ENCODE peak calls at places on chromosomes 11 and 22, in six cellular contexts. K is tibial artery, F is SK-N-MC, R is NB4, Q is Karpas-422, V is fibroblast of mammary gland. Z is an unnamed sample.

GRCh38 chr11:118522571-118523072 is 4.7 kb upstream of the TTC36 start:
- DNase-seq in Q (no peak), F (no peak), V (peak; percentile 36), R (peak; percentile 43), K (no peak), Z (peak; percentile 27)

GRCh38 chr22:29011200-29011867 is 50.3 kb downstream of the C22orf31 start:
- DNase-seq in Q (no peak), F (no peak), R (no peak), K (no peak), V (no peak), Z (no peak)

GRCh38 chr11:111957663-111958415 is 20.7 kb downstream of the DIXDC1 start:
- DNase-seq in K (no peak), V (no peak), F (no peak), R (no peak), Q (no peak), Z (no peak)

GRCh38 chr22:46179748-46180147 is 29.4 kb downstream of the PPARA start:
- DNase-seq in F (no peak), V (no peak), Q (no peak), K (no peak), R (no peak), Z (no peak)

GRCh38 chr11:126265801-126266200 is 2.9 kb downstream of the SRPRA start:
- DNase-seq in R (peak; percentile 37), K (no peak), F (no peak), V (peak; percentile 30), Q (no peak), Z (no peak)

GRCh38 chr11:78256962-78257361 is 68.2 kb downstream of the USP35 start:
- DNase-seq in K (peak; percentile 92), F (no peak), R (peak; percentile 73), V (peak; percentile 81), Q (no peak), Z (peak; percentile 99)

GRCh38 chr22:37082251-37082650 is 27.3 kb downstream of the TMPRSS6 start:
- DNase-seq in Q (no peak), R (no peak), F (no peak), K (no peak), V (no peak), Z (no peak)

GRCh38 chr11:60130496-60130895 is 42.0 kb downstream of the MS4A2 start:
- DNase-seq in F (peak; percentile 2), K (no peak), V (peak; percentile 1), R (peak; percentile 87), Q (peak; percentile 70), Z (no peak)

GRCh38 chr22:43110444-43110926 is at the start of gene BIK:
- DNase-seq in R (peak; percentile 81), Q (peak; percentile 50), V (peak; percentile 14), F (no peak), K (no peak), Z (peak; percentile 19)

GRCh38 chr11:88508558-88508807 is 170.9 kb upstream of the CTSC start:
- DNase-seq in F (no peak), K (no peak), R (no peak), V (no peak), Q (no peak), Z (no peak)

GRCh38 chr11:34546511-34547206 is 33.1 kb upstream of the ELF5 start:
- DNase-seq in F (no peak), V (no peak), R (no peak), Q (peak; percentile 28), K (no peak), Z (no peak)

GRCh38 chr11:24064309-24064903 is 432.4 kb upstream of the LUZP2 start:
- DNase-seq in K (no peak), R (no peak), Q (no peak), V (no peak), F (no peak), Z (no peak)

GRCh38 chr11:91170711-91171110 is 947.9 kb upstream of the CHORDC1 start:
- DNase-seq in V (no peak), K (no peak), F (no peak), R (no peak), Q (no peak), Z (no peak)

GRCh38 chr11:2530855-2531200 is 86.0 kb downstream of the KCNQ1 start:
- DNase-seq in V (no peak), Q (no peak), R (no peak), K (peak; percentile 48), F (no peak), Z (no peak)

GRCh38 chr11:2213384-2213842 is 41.8 kb upstream of the TH start:
- DNase-seq in Q (no peak), V (no peak), K (no peak), R (no peak), F (no peak), Z (no peak)

GRCh38 chr11:19730373-19730772 is 17.7 kb downstream of the NAV2 start:
- DNase-seq in F (no peak), R (no peak), K (peak; percentile 92), Q (no peak), V (no peak), Z (no peak)

GRCh38 chr11:93542753-93543246 is 391 bp downstream of the SMCO4 start:
- DNase-seq in R (no peak), Q (no peak), K (peak; percentile 68), F (no peak), V (no peak), Z (no peak)

GRCh38 chr22:34851918-34852662 is 213.9 kb upstream of the ISX start:
- DNase-seq in K (no peak), F (no peak), Q (no peak), R (no peak), V (no peak), Z (no peak)

GRCh38 chr11:65860278-65861164 is at the start of gene MUS81:
- DNase-seq in F (peak; percentile 90), Q (peak; percentile 99), R (peak; percentile 99), V (peak; percentile 98), K (peak; percentile 99), Z (peak; percentile 98)

GRCh38 chr11:8658210-8658968 is 24.1 kb downstream of the TRIM66 start:
- DNase-seq in F (no peak), V (peak; percentile 56), Q (no peak), K (no peak), R (no peak), Z (peak; percentile 61)

GRCh38 chr11:64850979-64851567 is 6.6 kb upstream of the CDC42BPG start:
- DNase-seq in F (no peak), K (no peak), V (no peak), R (peak; percentile 64), Q (peak; percentile 89), Z (no peak)

GRCh38 chr11:36635463-36635862 is 37.4 kb upstream of the RAG2 start:
- DNase-seq in K (no peak), Q (no peak), F (no peak), R (no peak), V (no peak), Z (no peak)

GRCh38 chr11:1453611-1454386 is 32.8 kb downstream of the MOB2 start:
- DNase-seq in V (no peak), R (peak; percentile 46), F (no peak), K (no peak), Q (peak; percentile 81), Z (no peak)

GRCh38 chr22:39153220-39153860 is 860 bp upstream of the CBX7 start:
- DNase-seq in K (peak; percentile 76), Q (no peak), R (no peak), F (no peak), V (no peak), Z (no peak)

GRCh38 chr11:69867076-69868002 is 48.1 kb upstream of the FGF3 start:
- DNase-seq in F (no peak), V (peak; percentile 22), Q (no peak), R (no peak), K (peak; percentile 69), Z (no peak)

GRCh38 chr11:125637840-125638239 is 12.9 kb downstream of the CHEK1 start:
- DNase-seq in V (no peak), F (no peak), Q (no peak), R (no peak), K (no peak), Z (no peak)

GRCh38 chr11:4017129-4017528 is 77.5 kb upstream of the RRM1 start:
- DNase-seq in V (no peak), K (no peak), R (no peak), Q (no peak), F (no peak), Z (no peak)

GRCh38 chr11:18392434-18393321 is 1.7 kb upstream of the LDHA start:
- DNase-seq in R (no peak), V (no peak), F (no peak), K (no peak), Q (no peak), Z (peak; percentile 46)

GRCh38 chr11:64996710-64997380 is at the start of gene BATF2:
- DNase-seq in K (peak; percentile 88), V (peak; percentile 60), F (no peak), Q (peak; percentile 60), R (peak; percentile 88), Z (peak; percentile 66)

DNA sequence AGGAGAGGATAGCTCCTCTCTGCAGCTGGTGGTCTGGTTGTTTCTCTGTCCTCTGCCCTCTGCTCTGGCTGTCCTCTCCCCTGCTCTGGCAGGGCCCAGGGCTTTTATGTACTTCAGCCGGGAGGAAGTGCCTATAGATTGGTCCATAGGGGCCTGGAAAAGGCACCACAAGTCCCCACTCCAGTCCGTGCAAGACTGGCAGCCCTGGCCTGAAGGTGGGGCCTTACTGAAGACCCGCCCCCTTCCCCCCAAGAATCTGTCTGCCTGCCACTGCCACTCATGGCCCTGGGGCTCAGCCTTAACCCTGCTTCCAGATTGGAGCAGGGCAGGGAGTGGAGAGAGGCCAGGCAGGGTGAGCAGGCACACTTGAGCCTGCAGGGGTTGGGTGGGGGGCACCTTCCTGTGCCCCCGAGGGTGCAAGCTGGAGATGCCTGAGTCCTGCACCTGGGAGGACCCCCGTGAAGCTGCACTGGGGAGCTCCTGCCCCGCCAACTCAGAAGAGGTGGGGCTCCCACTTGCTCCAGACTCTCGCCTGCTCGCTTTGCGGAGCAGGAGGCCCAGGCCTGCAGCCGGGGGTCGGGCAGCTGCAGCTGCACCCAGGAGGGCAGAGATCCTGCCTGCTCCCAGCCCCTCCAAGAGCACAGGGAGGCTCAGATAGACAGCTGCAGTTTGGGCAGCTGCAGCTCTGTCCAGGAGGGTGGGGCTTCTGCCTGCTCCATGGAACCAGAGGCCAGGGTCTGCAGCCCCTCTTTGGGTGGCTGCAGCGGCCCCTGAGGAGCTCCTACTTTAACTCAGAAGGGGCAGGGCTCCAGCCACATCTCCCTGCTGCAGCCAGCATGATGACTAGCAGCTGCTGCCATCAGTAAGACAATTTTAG is 51.0 kb upstream of the SC5D start:
- DNase-seq in Q (no peak), K (no peak), V (no peak), F (no peak), R (no peak), Z (no peak)
- H3K4me3 ChIP-seq in Q (no peak overlapping the region), K (no peak overlapping the region), V (no peak overlapping the region), F (no peak overlapping the region), R (no peak overlapping the region), Z (no peak overlapping the region)

GRCh38 chr22:50084085-50084484 is 1.1 kb downstream of the MLC1 start:
- DNase-seq in V (no peak), R (peak; percentile 35), F (no peak), K (no peak), Q (no peak), Z (no peak)
- H3K4me3 ChIP-seq in V (no peak overlapping the region), R (no peak overlapping the region), F (no peak overlapping the region), K (no peak overlapping the region), Q (no peak overlapping the region), Z (no peak overlapping the region)

GRCh38 chr11:67006029-67006884 is 16.7 kb upstream of the SYT12 start:
- DNase-seq in F (peak; percentile 80), K (no peak), Q (peak; percentile 93), V (peak; percentile 52), R (peak; percentile 85), Z (peak; percentile 17)
- H3K4me3 ChIP-seq in F (peak overlapping the region; percentile 74), K (no peak overlapping the region), Q (no peak overlapping the region), V (no peak overlapping the region), R (no peak overlapping the region), Z (no peak overlapping the region)

GRCh38 chr22:44677299-44678244 is 24.4 kb upstream of the PRR5 start:
- DNase-seq in R (no peak), V (no peak), Q (no peak), F (no peak), K (no peak), Z (no peak)
- H3K4me3 ChIP-seq in R (no peak overlapping the region), V (no peak overlapping the region), Q (no peak overlapping the region), F (no peak overlapping the region), K (no peak overlapping the region), Z (no peak overlapping the region)

GRCh38 chr22:19169947-19170318 is 8.6 kb downstream of the SLC25A1 start:
- DNase-seq in V (no peak), Q (no peak), R (no peak), F (no peak), K (no peak), Z (no peak)
- H3K4me3 ChIP-seq in V (peak overlapping the region; percentile 34), Q (no peak overlapping the region), R (no peak overlapping the region), F (peak overlapping the region; percentile 63), K (peak overlapping the region; percentile 31), Z (peak overlapping the region; percentile 37)